ENCODE peak calls at places on chromosomes 2 and 18, in nine cellular contexts. D is MM.1S, Q is IMR-90, V is psoas muscle, T is AG09309, Z is astrocyte, K is AG04449, H is A549, M is testis. L is an unnamed sample.

GRCh38 chr2:199757466-199757865 is 93.5 kb downstream of the FTCDNL1 start:
- DNase-seq in M (peak), K (no peak), V (peak), T (no peak), Z (peak), D (no peak), H (no peak), Q (no peak), L (no peak)

GRCh38 chr2:64845273-64845905 is 143.8 kb upstream of the SLC1A4 start:
- DNase-seq in M (no peak), T (no peak), Q (no peak), D (no peak), Z (no peak), H (no peak), K (no peak), V (no peak), L (no peak)

GRCh38 chr2:70473101-70473722 is 80.4 kb downstream of the TGFA start:
- DNase-seq in Z (no peak), Q (no peak), M (no peak), K (no peak), D (no peak), H (no peak), V (no peak), T (no peak), L (no peak)

GRCh38 chr2:108010912-108011591 is 24.7 kb downstream of the SLC5A7 start:
- DNase-seq in Q (no peak), M (no peak), H (no peak), V (no peak), D (no peak), Z (no peak), T (no peak), K (no peak), L (no peak)

GRCh38 chr18:36388310-36388709 is 90.8 kb downstream of the FHOD3 start:
- DNase-seq in K (no peak), T (no peak), Z (no peak), Q (no peak), V (no peak), H (no peak), M (no peak), D (no peak), L (no peak)

GRCh38 chr18:48036641-48037421 is 106.4 kb upstream of the SMAD2 start:
- DNase-seq in T (no peak), H (no peak), M (peak), Z (no peak), Q (no peak), V (no peak), D (no peak), K (no peak), L (no peak)

GRCh38 chr2:58054264-58054663 is 7.7 kb downstream of the VRK2 start:
- DNase-seq in M (no peak), D (no peak), Q (peak), K (no peak), Z (no peak), V (no peak), H (no peak), T (no peak), L (no peak)

GRCh38 chr18:37392648-37393047 is 172.9 kb downstream of the CELF4 start:
- DNase-seq in H (no peak), Z (no peak), D (no peak), K (no peak), T (no peak), Q (no peak), M (no peak), V (no peak), L (no peak)

GRCh38 chr2:175600024-175600831 is 401.8 kb downstream of the LNPK start:
- DNase-seq in V (peak), D (no peak), K (peak), Z (no peak), Q (no peak), T (peak), M (no peak), H (no peak), L (peak)

GRCh38 chr2:63814114-63814513 is 27.6 kb upstream of the UGP2 start:
- DNase-seq in M (no peak), D (no peak), V (no peak), H (no peak), Q (peak), Z (no peak), K (no peak), T (no peak), L (no peak)

GRCh38 chr2:227783404-227784138 is 30.1 kb upstream of the CCL20 start:
- DNase-seq in D (peak), M (no peak), V (no peak), T (no peak), K (no peak), Z (no peak), Q (no peak), H (no peak), L (no peak)

GRCh38 chr2:71472019-71472418 is 18.7 kb downstream of the DYSF start:
- DNase-seq in Z (no peak), M (no peak), H (no peak), K (no peak), T (no peak), D (no peak), V (no peak), Q (no peak), L (no peak)

GRCh38 chr2:139805378-139805777 is 1025.2 kb upstream of the NXPH2 start:
- DNase-seq in T (no peak), H (no peak), Z (peak), K (no peak), V (no peak), Q (no peak), M (no peak), D (no peak), L (no peak)

GRCh38 chr18:7572837-7573236 is 5.7 kb downstream of the PTPRM start:
- DNase-seq in K (no peak), V (no peak), M (no peak), H (no peak), Z (peak), Q (peak), T (no peak), D (peak), L (no peak)

GRCh38 chr2:44429034-44429433 is 67.3 kb downstream of the CAMKMT start:
- DNase-seq in M (no peak), K (peak), Q (peak), D (no peak), H (peak), T (no peak), Z (peak), V (no peak), L (no peak)

GRCh38 chr2:100881629-100882028 is 61.7 kb downstream of the NPAS2 start:
- DNase-seq in V (no peak), Q (no peak), T (no peak), H (no peak), K (no peak), Z (no peak), D (no peak), M (peak), L (no peak)

GRCh38 chr18:7417742-7418141 is 149.4 kb upstream of the PTPRM start:
- DNase-seq in D (no peak), H (peak), K (no peak), Q (no peak), Z (peak), M (no peak), T (no peak), V (no peak), L (peak)

DNA sequence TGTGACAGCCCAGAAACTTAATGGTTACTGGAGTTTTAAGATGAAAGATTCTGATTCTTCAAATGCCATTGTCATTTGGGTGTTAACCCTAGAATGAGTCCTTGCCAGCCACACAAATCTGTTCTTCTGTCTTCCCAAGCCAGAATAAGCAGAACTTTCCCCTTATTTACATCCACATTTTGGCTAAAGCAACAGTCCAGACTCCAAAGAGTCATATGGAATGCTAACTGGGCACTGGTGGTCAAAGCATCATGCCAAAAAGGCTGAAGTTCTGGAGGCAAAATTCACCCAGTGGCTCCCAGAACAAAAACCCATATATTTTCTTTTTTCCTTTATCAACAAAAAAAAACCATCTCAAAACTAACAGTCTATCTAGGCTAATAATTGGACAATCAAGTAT is 89.7 kb upstream of the SETBP1 start:
- DNase-seq in K (no peak), D (no peak), H (no peak), Q (no peak), V (no peak), Z (no peak), M (no peak), T (no peak), L (no peak)
- H3K4me3 ChIP-seq in K (no peak), D (no peak), H (no peak), Q (no peak), V (no peak), Z (no peak), M (no peak), T (no peak), L (no peak)

GRCh38 chr2:186761814-186762213 is 68.0 kb downstream of the FAM171B start:
- DNase-seq in H (no peak), Q (no peak), Z (no peak), K (no peak), M (no peak), T (no peak), D (no peak), V (no peak), L (no peak)

GRCh38 chr2:186755066-186755465 is 61.2 kb downstream of the FAM171B start:
- DNase-seq in K (no peak), Q (peak), M (no peak), T (no peak), V (no peak), Z (peak), D (no peak), H (no peak), L (peak)

GRCh38 chr2:186751078-186751477 is 57.2 kb downstream of the FAM171B start:
- DNase-seq in V (no peak), M (no peak), K (no peak), Z (no peak), T (no peak), H (no peak), D (no peak), Q (no peak), L (no peak)

GRCh38 chr2:186751790-186752189 is 57.9 kb downstream of the FAM171B start:
- DNase-seq in K (no peak), Z (no peak), T (no peak), M (no peak), V (no peak), D (peak), H (no peak), Q (no peak), L (no peak)

GRCh38 chr2:186757009-186757408 is 63.1 kb downstream of the FAM171B start:
- DNase-seq in M (no peak), Z (no peak), H (no peak), V (no peak), T (no peak), Q (no peak), K (no peak), D (no peak), L (no peak)
- H3K4me3 ChIP-seq in M (no peak), Z (no peak), H (no peak), V (no peak), T (no peak), Q (no peak), K (no peak), D (no peak), L (no peak)

GRCh38 chr2:152051373-152051893 is 47.4 kb downstream of the CACNB4 start:
- DNase-seq in M (no peak), Q (no peak), V (no peak), H (no peak), D (no peak), T (no peak), K (no peak), Z (no peak), L (no peak)
- H3K4me3 ChIP-seq in M (no peak), Q (no peak), V (no peak), H (no peak), D (no peak), T (no peak), K (no peak), Z (no peak), L (no peak)

DNA sequence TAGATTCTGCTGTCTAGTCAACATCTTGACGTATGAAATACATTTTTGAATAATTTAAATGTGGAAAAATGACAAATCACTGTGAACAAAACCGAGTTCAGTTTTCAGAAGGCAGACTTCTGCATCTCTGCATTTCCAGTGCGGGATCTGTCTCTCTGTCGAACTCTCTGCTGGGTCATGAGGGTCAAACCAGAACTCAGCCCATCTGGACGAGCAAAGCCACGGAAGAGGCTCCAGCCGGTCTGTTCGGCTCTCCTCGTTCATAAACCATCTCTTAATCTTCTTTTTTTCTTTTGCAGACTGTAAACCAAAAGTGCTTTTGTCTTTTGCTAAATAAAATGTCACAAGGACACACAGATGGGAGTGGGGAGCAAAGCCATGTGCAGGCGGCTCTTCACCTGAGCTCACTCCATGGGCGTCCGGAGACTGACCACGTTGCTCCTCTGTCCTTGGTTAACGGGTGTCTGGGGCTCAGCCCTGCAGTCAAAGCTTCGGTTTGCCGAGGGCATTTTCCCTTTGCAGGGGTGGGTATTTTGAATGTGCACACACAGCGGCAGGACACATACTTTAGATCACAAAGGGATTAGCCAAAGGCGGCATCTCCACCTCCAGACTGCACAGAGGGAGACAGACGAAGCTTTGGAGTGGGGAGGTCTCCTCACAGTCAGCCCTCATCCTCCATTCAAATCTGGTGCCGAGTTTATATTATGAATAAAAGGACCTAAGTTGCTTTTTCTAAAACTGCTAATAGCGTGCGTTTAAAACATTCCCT is 737.9 kb upstream of the SALL3 start:
- DNase-seq in Z (no peak), K (no peak), V (no peak), H (no peak), Q (no peak), M (no peak), D (no peak), T (no peak), L (no peak)
- H3K4me3 ChIP-seq in Z (no peak), K (no peak), V (no peak), H (no peak), Q (no peak), M (no peak), D (no peak), T (no peak), L (no peak)

GRCh38 chr2:159513745-159514144 is 102.6 kb downstream of the BAZ2B start:
- DNase-seq in K (no peak), Q (no peak), H (no peak), M (no peak), Z (no peak), T (no peak), D (no peak), V (no peak), L (no peak)
- H3K4me3 ChIP-seq in K (no peak), Q (no peak), H (no peak), M (no peak), Z (no peak), T (no peak), D (peak), V (peak), L (no peak)

GRCh38 chr2:74712223-74713053 is 58.4 kb downstream of the SEMA4F start:
- DNase-seq in T (no peak), V (peak), K (no peak), M (no peak), H (no peak), D (no peak), Q (no peak), Z (no peak), L (no peak)

GRCh38 chr2:74715071-74715791 is 61.2 kb downstream of the SEMA4F start:
- DNase-seq in M (peak), Z (peak), T (peak), D (peak), H (peak), K (no peak), Q (peak), V (peak), L (peak)

GRCh38 chr2:74719066-74719465 is 65.0 kb downstream of the SEMA4F start:
- DNase-seq in Q (no peak), K (no peak), H (no peak), T (no peak), Z (no peak), V (no peak), M (no peak), D (no peak), L (no peak)

GRCh38 chr2:74715880-74716279 is 61.8 kb downstream of the SEMA4F start:
- DNase-seq in H (no peak), D (no peak), K (no peak), T (no peak), Q (no peak), M (no peak), Z (no peak), V (no peak), L (no peak)
- H3K4me3 ChIP-seq in H (peak), D (peak), K (peak), T (peak), Q (peak), M (peak), Z (peak), V (peak), L (peak)

GRCh38 chr2:42492691-42493467 is 903 bp downstream of the KCNG3 start:
- DNase-seq in V (peak), M (peak), K (no peak), Q (no peak), D (no peak), Z (no peak), H (no peak), T (no peak), L (no peak)

GRCh38 chr2:42493885-42494433 is at the start of gene KCNG3:
- DNase-seq in M (peak), Q (peak), D (peak), V (peak), Z (peak), T (no peak), K (no peak), H (peak), L (no peak)

GRCh38 chr2:42494434-42495233 is 852 bp upstream of the KCNG3 start:
- DNase-seq in D (peak), H (peak), V (peak), Q (peak), Z (peak), T (peak), M (peak), K (peak), L (peak)

GRCh38 chr2:42495234-42495581 is 1.4 kb upstream of the KCNG3 start:
- DNase-seq in Z (no peak), K (no peak), H (no peak), V (no peak), M (no peak), D (no peak), Q (no peak), T (no peak), L (no peak)

GRCh38 chr2:42493468-42493884 is 306 bp downstream of the KCNG3 start:
- DNase-seq in T (no peak), Q (no peak), K (no peak), H (no peak), V (peak), D (no peak), M (no peak), Z (no peak), L (no peak)
- H3K4me3 ChIP-seq in T (no peak), Q (peak), K (peak), H (peak), V (peak), D (no peak), M (peak), Z (peak), L (peak)

DNA sequence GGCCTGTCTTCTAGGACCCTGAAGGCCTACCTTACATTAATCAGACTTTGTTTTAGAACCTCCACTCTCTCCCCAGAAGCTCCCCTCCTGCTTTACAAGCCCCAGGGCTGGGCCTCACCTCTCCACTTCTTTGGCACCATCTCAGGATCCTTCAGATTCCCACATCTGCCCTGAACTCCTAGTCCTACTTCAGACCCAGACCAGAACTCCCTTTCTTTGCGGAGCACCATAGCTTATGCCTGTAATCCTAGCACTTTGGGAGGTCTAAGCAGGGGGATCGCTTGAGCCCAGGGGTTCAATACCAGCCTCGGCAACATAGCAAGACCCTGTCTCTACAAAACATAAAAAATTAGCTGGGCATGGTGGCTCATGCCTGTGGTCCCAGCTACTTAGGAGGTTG is 991 bp downstream of the CHCHD5 start:
- DNase-seq in V (no peak), Q (no peak), D (no peak), M (no peak), K (no peak), T (no peak), H (no peak), Z (no peak), L (no peak)
- H3K4me3 ChIP-seq in V (peak), Q (no peak), D (peak), M (peak), K (peak), T (no peak), H (peak), Z (peak), L (peak)

DNA sequence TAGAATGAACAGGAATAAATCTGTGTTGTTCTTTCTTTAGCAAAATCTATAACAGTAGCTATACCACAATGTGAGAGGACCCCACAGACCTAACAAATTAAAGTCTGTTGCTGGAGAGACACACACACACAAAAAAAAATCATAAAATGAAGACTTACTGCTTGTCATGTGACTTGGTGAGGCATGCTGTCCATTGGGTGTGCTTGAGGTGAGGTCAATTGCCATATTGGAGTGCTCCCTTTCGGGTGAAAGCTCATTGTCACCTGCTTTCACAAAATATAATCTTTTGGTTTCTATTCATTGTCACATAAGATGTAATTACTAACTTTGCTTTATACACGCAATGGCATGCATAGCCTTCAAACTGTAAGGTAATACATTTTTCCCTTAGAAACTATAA is 3.9 kb downstream of the IKZF2 start:
- DNase-seq in M (no peak), V (no peak), K (no peak), D (no peak), T (no peak), Z (no peak), Q (no peak), H (no peak), L (no peak)
- H3K4me3 ChIP-seq in M (no peak), V (peak), K (no peak), D (no peak), T (no peak), Z (no peak), Q (no peak), H (no peak), L (peak)